ENCODE peak calls at places on chromosomes 4 and X, in ten cellular contexts. E is endothelial cell of umbilical vein, X is Peyer's patch, U is sigmoid colon, W is prostate gland, Q is adrenal gland, O is transverse colon, V is ovary, R is gastrocnemius medialis, C is breast epithelium. P is an unnamed sample.

GRCh38 chrX:65575024-65575423 is 40.4 kb upstream of the LAS1L start:
- DNase-seq in E (no peak), X (no peak), U (no peak), W (no peak), Q (no peak), O (no peak), V (no peak), R (no peak), C (no peak), P (no peak)

GRCh38 chr4:56655627-56656345 is 25.3 kb downstream of the HOPX start:
- DNase-seq in E (peak), X (peak), U (no peak), W (no peak), Q (no peak), O (peak), V (no peak), R (no peak), C (no peak), P (peak)

GRCh38 chrX:53239474-53239873 is 14.5 kb upstream of the KDM5C start:
- DNase-seq in E (no peak), X (no peak), U (no peak), W (no peak), Q (no peak), O (no peak), V (no peak), R (no peak), C (no peak), P (no peak)

GRCh38 chr4:171130126-171130801 is 682.9 kb upstream of the GALNTL6 start:
- DNase-seq in E (no peak), X (no peak), U (no peak), W (no peak), Q (no peak), O (no peak), V (no peak), R (no peak), C (no peak), P (peak)

GRCh38 chrX:103398321-103398937 is 22.1 kb downstream of the BEX3 start:
- DNase-seq in E (peak), X (no peak), U (no peak), W (no peak), Q (peak), O (no peak), V (no peak), R (no peak), C (no peak), P (no peak)

GRCh38 chrX:150935466-150935865 is 37.0 kb upstream of the CD99L2 start:
- DNase-seq in E (no peak), X (no peak), U (no peak), W (no peak), Q (peak), O (no peak), V (no peak), R (no peak), C (no peak), P (peak)

GRCh38 chr4:29151584-29151983 is 1568.6 kb upstream of the PCDH7 start:
- DNase-seq in E (no peak), X (no peak), U (no peak), W (no peak), Q (no peak), O (no peak), V (no peak), R (no peak), C (no peak), P (no peak)

GRCh38 chr4:15894393-15894792 is 44.1 kb downstream of the FGFBP1 start:
- DNase-seq in E (no peak), X (no peak), U (no peak), W (no peak), Q (no peak), O (no peak), V (no peak), R (no peak), C (no peak), P (no peak)

GRCh38 chrX:86887341-86887740 is 630.3 kb upstream of the KLHL4 start:
- DNase-seq in E (no peak), X (no peak), U (no peak), W (no peak), Q (no peak), O (no peak), V (no peak), R (no peak), C (no peak), P (no peak)

GRCh38 chr4:95268819-95269565 is 279.8 kb downstream of the UNC5C start:
- DNase-seq in E (peak), X (no peak), U (no peak), W (no peak), Q (peak), O (no peak), V (no peak), R (no peak), C (no peak), P (peak)

GRCh38 chrX:43817454-43817853 is 64.8 kb downstream of the MAOB start:
- DNase-seq in E (no peak), X (no peak), U (no peak), W (no peak), Q (no peak), O (no peak), V (no peak), R (no peak), C (no peak), P (no peak)

GRCh38 chr4:30720656-30721352 is 635 bp downstream of the PCDH7 start:
- DNase-seq in E (peak), X (peak), U (peak), W (no peak), Q (no peak), O (peak), V (peak), R (no peak), C (no peak), P (peak)

GRCh38 chr4:87101543-87102199 is 118.7 kb downstream of the KLHL8 start:
- DNase-seq in E (no peak), X (no peak), U (no peak), W (no peak), Q (no peak), O (no peak), V (no peak), R (no peak), C (no peak), P (no peak)

GRCh38 chr4:150130953-150131352 is 52.7 kb downstream of the DCLK2 start:
- DNase-seq in E (no peak), X (no peak), U (peak), W (no peak), Q (no peak), O (no peak), V (no peak), R (no peak), C (no peak), P (no peak)

DNA sequence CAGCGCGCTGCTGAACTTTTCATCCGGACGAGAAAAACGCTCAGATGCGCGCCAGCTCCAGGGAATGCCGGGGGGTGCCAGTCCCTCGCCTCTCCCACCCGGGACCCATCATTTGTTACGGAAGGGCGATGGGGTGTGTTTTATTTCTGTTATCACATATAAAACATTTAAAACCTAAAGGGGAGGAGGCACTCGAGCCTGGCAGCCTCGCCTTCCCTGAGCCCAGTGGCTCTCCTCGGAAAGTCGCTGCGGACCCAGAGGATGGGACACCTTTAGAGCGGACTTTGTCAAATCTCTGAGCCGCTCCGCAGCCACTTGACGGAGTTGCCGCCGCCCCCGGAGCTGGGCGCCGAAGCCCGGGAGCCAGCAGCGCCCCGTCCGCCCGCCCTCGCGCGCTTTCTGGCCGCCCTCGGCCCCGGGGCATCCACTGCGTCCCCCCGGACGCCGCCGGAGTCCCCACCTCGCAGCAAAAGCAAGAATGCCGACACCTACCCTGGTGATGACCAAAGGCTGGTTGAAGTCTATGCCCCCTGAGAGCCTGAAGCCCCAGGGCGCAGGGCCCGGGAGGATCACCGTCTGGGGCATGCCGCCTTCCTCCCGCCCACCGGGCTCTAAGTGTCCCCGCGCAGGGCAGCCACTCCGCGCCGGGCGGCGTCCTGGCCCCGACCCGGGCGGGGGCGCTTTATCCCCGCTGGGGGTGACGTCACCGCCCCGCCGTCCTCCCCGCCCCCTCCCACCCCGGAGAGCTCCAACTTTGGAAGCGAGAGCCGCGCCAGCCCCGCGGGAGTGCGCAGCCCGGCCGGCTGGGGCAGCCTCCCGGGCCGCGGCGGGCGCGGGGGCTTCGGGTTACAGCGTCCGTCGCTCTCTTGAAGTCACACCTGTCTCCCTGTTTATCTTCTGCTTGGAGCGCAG is at the start of gene PDLIM3:
- DNase-seq in E (peak), X (peak), U (peak), W (peak), Q (peak), O (peak), V (peak), R (peak), C (peak), P (peak)
- TF ChIP-seq POLR2A in E (peak), X (peak), U (peak), W (peak), Q (peak), O (peak), V (peak), R (peak), C (peak), P (peak)

DNA sequence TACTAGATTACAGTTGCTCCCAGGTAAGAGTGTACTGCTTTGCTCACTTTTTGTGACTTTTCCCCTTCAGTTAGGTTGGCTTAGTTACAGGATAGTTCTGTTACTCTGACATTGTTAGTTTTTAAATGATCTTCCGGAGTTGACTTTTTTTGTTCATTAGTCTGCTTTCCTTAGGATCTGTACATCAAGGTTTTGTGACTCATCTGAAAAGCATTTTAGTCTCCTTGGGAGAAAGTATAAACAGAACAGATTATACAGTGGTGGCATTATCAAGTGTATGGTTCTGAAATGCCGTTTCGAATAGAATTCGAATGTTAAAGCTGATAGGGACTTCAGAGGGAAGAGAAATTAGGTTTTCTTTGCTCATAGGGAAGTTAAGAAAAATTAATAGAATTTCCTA is 63.3 kb downstream of the USP9X start:
- DNase-seq in E (peak), X (no peak), U (no peak), W (no peak), Q (no peak), O (no peak), V (no peak), R (no peak), C (no peak), P (no peak)
- H3K27ac ChIP-seq in E (peak), X (no peak), U (no peak), W (no peak), Q (no peak), O (no peak), V (no peak), R (no peak), C (no peak), P (no peak)

GRCh38 chrX:20712811-20713210 is 446.1 kb upstream of the RPS6KA3 start:
- DNase-seq in E (no peak), X (no peak), U (no peak), W (no peak), Q (peak), O (no peak), V (no peak), R (no peak), C (no peak), P (no peak)

GRCh38 chrX:20715176-20715575 is 448.5 kb upstream of the RPS6KA3 start:
- DNase-seq in E (no peak), X (no peak), U (no peak), W (no peak), Q (no peak), O (no peak), V (no peak), R (no peak), C (no peak), P (no peak)

DNA sequence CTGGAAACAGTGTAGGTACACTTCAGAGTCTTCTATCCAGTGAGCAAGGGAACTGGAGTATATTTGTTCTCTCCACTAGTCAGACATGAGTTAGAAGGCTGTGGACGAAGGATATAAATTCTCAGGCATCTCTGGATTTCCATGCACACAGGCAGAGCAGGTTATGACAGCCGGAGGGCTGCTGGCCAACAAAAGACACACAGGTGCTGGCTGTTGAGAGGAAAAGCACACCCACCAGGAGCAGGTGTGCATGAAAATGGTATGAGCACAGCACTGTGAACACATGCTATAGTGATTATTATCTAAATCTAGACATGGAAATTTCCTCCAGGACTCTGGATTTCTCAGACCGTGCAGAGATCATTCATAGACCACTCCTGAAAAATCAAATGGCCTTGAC is 444.7 kb upstream of the RPS6KA3 start:
- DNase-seq in E (no peak), X (no peak), U (no peak), W (no peak), Q (no peak), O (no peak), V (no peak), R (no peak), C (no peak), P (no peak)
- TF ChIP-seq CTCF in E (no peak), X (no peak), U (no peak), W (no peak), Q (no peak), O (no peak), V (no peak), R (no peak), C (no peak), P (no peak)

DNA sequence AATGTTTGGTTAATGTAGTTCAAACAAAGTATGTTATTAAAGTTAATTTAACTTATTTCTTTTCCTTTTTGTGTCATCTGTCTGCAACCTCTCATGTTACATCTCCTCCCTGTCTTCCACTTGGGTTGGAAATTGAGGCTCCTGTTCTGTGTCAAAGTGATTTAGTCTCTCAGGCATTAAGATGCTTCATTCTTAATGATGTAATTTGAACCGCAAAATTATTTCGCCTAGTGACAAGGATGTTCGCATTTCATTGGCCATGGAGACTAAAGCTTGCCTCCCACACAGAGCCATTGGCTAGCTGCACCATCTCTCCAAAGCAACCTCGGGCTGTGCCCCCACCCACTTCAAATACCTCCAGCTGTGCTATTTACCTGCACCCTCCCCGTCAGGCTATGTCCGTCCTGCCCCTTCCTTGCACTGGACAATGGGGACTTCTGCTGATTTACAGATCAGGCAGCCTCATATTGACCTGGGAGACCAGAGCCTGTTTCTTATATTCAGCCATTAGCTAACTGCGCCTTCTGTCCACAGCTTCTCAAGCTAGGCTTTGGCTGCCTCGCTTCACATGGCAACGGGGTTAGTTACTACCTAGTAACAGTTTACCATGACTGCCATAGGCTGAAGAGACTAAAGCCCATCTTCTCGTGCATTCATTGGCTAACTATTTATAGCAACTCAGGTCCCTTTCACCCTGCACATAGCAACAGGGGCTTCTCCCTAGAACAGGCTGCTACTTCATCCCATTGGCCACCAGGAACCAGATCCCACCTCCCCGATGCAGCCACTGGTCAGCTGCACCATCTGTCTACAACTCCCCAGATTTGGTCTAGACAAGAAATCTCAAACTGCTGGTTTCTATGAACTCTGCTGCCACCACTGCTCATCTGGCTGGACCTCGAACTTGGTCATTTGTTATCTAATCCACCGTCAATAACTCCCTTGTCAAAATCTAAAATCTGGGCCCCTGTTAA is 8.6 kb upstream of the ZNF157 start:
- DNase-seq in E (peak), X (peak), U (peak), W (peak), Q (peak), O (peak), V (peak), R (peak), C (peak), P (peak)
- TF ChIP-seq POLR2A in E (no peak), X (no peak), U (no peak), W (no peak), Q (peak), O (no peak), V (no peak), R (no peak), C (no peak), P (peak)

GRCh38 chr4:79253168-79253567 is 72.7 kb downstream of the NAA11 start:
- DNase-seq in E (no peak), X (no peak), U (no peak), W (no peak), Q (no peak), O (no peak), V (no peak), R (no peak), C (no peak), P (no peak)

GRCh38 chr4:79257953-79258613 is 67.8 kb downstream of the NAA11 start:
- DNase-seq in E (no peak), X (no peak), U (no peak), W (no peak), Q (no peak), O (no peak), V (no peak), R (no peak), C (no peak), P (no peak)

GRCh38 chr4:79253930-79254329 is 71.9 kb downstream of the NAA11 start:
- DNase-seq in E (no peak), X (no peak), U (no peak), W (no peak), Q (no peak), O (no peak), V (no peak), R (no peak), C (no peak), P (no peak)

GRCh38 chr4:79258614-79259176 is 67.2 kb downstream of the NAA11 start:
- DNase-seq in E (no peak), X (no peak), U (no peak), W (no peak), Q (no peak), O (no peak), V (no peak), R (no peak), C (no peak), P (no peak)

GRCh38 chr4:79255793-79256192 is 70.1 kb downstream of the NAA11 start:
- DNase-seq in E (no peak), X (no peak), U (no peak), W (no peak), Q (no peak), O (no peak), V (no peak), R (no peak), C (no peak), P (no peak)
- H3K27ac ChIP-seq in E (no peak), X (no peak), U (no peak), W (no peak), Q (no peak), O (no peak), V (no peak), R (no peak), C (no peak), P (no peak)

DNA sequence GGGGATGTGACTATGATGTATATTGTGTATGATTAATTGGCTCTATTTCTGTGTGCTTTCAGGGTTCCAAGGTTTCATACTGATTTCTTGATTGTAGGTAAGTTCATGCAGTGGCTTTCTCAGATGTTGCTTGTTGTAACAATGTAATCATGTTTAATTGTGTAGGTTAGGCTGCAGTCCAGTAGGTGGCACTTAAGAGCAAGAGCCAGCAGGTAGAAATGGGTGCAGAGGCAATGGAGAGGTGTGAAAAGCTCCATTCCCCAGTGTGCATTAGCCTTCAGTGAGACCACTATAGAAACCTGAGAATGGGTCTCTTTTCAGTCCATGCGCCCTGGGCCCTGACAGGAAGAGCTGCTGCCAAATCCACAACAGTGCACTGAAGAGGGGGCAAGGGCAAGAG is 28.2 kb downstream of the DCAF12L2 start:
- DNase-seq in E (no peak), X (no peak), U (no peak), W (no peak), Q (no peak), O (no peak), V (no peak), R (no peak), C (no peak), P (no peak)
- TF ChIP-seq CTCF in E (no peak), X (no peak), U (no peak), W (no peak), Q (no peak), O (no peak), V (no peak), R (no peak), C (no peak), P (no peak)

GRCh38 chr4:38802561-38803355 is 1.8 kb downstream of the TLR1 start:
- DNase-seq in E (no peak), X (no peak), U (no peak), W (no peak), Q (no peak), O (no peak), V (no peak), R (no peak), C (no peak), P (no peak)

GRCh38 chr4:38803833-38804653 is 548 bp downstream of the TLR1 start:
- DNase-seq in E (no peak), X (no peak), U (no peak), W (no peak), Q (no peak), O (no peak), V (no peak), R (no peak), C (no peak), P (no peak)

GRCh38 chr4:38800956-38801450 is 3.6 kb downstream of the TLR1 start:
- DNase-seq in E (no peak), X (no peak), U (no peak), W (no peak), Q (no peak), O (no peak), V (no peak), R (no peak), C (no peak), P (no peak)

GRCh38 chr4:38805530-38806145 is 1.0 kb upstream of the TLR1 start:
- DNase-seq in E (peak), X (no peak), U (no peak), W (no peak), Q (peak), O (peak), V (peak), R (no peak), C (no peak), P (no peak)

DNA sequence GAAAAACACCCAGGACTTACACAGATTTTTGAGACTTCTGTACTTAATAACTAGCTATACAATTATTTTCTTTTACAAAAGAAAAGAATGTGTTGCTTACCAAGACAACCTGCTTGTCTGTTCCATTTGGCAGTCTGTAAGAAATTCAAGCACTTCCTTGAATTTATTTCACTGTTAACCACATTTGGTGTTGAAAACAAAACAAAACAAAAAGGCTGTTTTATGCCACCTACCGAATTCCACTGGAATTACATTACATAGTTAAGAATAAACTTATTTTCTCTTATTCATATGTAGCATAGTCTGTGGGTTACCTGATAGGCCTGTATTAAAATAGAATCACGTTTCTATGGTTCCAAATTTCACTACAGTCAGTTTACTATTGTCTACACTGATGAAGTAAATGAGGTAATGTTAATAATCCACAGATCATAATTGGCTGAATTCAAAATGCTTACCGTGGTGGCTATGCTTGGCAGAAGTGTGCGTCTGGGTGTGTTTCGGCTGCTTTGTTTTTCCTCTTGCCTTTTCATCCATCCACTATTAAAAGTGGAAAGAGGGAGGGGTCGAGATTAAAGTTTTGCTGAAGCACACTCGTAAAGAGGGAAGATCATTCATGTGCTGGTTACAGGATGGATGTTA is at the start of gene TLR1:
- DNase-seq in E (peak), X (no peak), U (no peak), W (no peak), Q (no peak), O (no peak), V (no peak), R (no peak), C (no peak), P (no peak)
- TF ChIP-seq POLR2A in E (no peak), X (no peak), U (no peak), W (no peak), Q (no peak), O (peak), V (no peak), R (no peak), C (no peak), P (no peak)